ENCODE peak calls at places on chromosome X, in five cellular contexts. One of them, this sample, is unnamed.

GRCh38 chrX:120549483-120550452 is 11.0 kb downstream of the CUL4B start:
- DNase-seq in fibroblast of pulmonary artery: peak; percentile 90
- DNase-seq in pulmonary artery endothelial cell: peak; percentile 64
- DNase-seq in HEK293T: no peak
- DNase-seq in HuH-7.5: no peak
- DNase-seq in this sample: peak; percentile 75

GRCh38 chrX:2701600-2701999 is 10.5 kb downstream of the CD99 start:
- DNase-seq in fibroblast of pulmonary artery: no peak
- DNase-seq in pulmonary artery endothelial cell: no peak
- DNase-seq in HEK293T: no peak
- DNase-seq in HuH-7.5: no peak
- DNase-seq in this sample: no peak

GRCh38 chrX:152993933-152994332 is at the start of gene PNMA5:
- DNase-seq in fibroblast of pulmonary artery: no peak
- DNase-seq in pulmonary artery endothelial cell: no peak
- DNase-seq in HEK293T: no peak
- DNase-seq in HuH-7.5: no peak
- DNase-seq in this sample: no peak

GRCh38 chrX:16772460-16772859 is 13.8 kb upstream of the TXLNG start:
- DNase-seq in fibroblast of pulmonary artery: peak; percentile 1
- DNase-seq in pulmonary artery endothelial cell: no peak
- DNase-seq in HEK293T: no peak
- DNase-seq in HuH-7.5: no peak
- DNase-seq in this sample: no peak

GRCh38 chrX:31420302-31420701 is 348.5 kb upstream of the FTHL17 start:
- DNase-seq in fibroblast of pulmonary artery: no peak
- DNase-seq in pulmonary artery endothelial cell: no peak
- DNase-seq in HEK293T: no peak
- DNase-seq in HuH-7.5: no peak
- DNase-seq in this sample: no peak

GRCh38 chrX:49059209-49060191 is 701 bp downstream of the CCDC120 start:
- DNase-seq in fibroblast of pulmonary artery: no peak
- DNase-seq in pulmonary artery endothelial cell: no peak
- DNase-seq in HEK293T: no peak
- DNase-seq in HuH-7.5: no peak
- DNase-seq in this sample: no peak

GRCh38 chrX:45774961-45775360 is 574.3 kb upstream of the DIPK2B start:
- DNase-seq in fibroblast of pulmonary artery: peak; percentile 83
- DNase-seq in pulmonary artery endothelial cell: peak; percentile 50
- DNase-seq in HEK293T: no peak
- DNase-seq in HuH-7.5: no peak
- DNase-seq in this sample: peak; percentile 63

GRCh38 chrX:2547746-2548145 is 47.0 kb upstream of the DHRSX start:
- DNase-seq in fibroblast of pulmonary artery: no peak
- DNase-seq in pulmonary artery endothelial cell: no peak
- DNase-seq in HEK293T: no peak
- DNase-seq in HuH-7.5: no peak
- DNase-seq in this sample: no peak

GRCh38 chrX:70755850-70756249 is 152.7 kb downstream of the TEX11 start:
- DNase-seq in fibroblast of pulmonary artery: no peak
- DNase-seq in pulmonary artery endothelial cell: no peak
- DNase-seq in HEK293T: no peak
- DNase-seq in HuH-7.5: no peak
- DNase-seq in this sample: no peak

GRCh38 chrX:9635805-9636204 is 129.8 kb downstream of the GPR143 start:
- DNase-seq in fibroblast of pulmonary artery: peak; percentile 15
- DNase-seq in pulmonary artery endothelial cell: no peak
- DNase-seq in HEK293T: no peak
- DNase-seq in HuH-7.5: no peak
- DNase-seq in this sample: no peak

GRCh38 chrX:131675596-131676194 is 131.8 kb downstream of the OR13H1 start:
- DNase-seq in fibroblast of pulmonary artery: peak; percentile 1
- DNase-seq in pulmonary artery endothelial cell: no peak
- DNase-seq in HEK293T: peak; percentile 71
- DNase-seq in HuH-7.5: peak; percentile 18
- DNase-seq in this sample: peak; percentile 17

GRCh38 chrX:100635989-100636320 is 651 bp downstream of the TSPAN6 start:
- DNase-seq in fibroblast of pulmonary artery: no peak
- DNase-seq in pulmonary artery endothelial cell: no peak
- DNase-seq in HEK293T: no peak
- DNase-seq in HuH-7.5: no peak
- DNase-seq in this sample: no peak

GRCh38 chrX:120251471-120252011 is 929 bp downstream of the ZBTB33 start:
- DNase-seq in fibroblast of pulmonary artery: peak; percentile 31
- DNase-seq in pulmonary artery endothelial cell: no peak
- DNase-seq in HEK293T: peak; percentile 31
- DNase-seq in HuH-7.5: no peak
- DNase-seq in this sample: peak; percentile 11

GRCh38 chrX:96776966-96777365 is 92.3 kb downstream of the DIAPH2 start:
- DNase-seq in fibroblast of pulmonary artery: peak; percentile 8
- DNase-seq in pulmonary artery endothelial cell: no peak
- DNase-seq in HEK293T: no peak
- DNase-seq in HuH-7.5: no peak
- DNase-seq in this sample: peak; percentile 9

GRCh38 chrX:31212856-31213748 is 141.3 kb upstream of the FTHL17 start:
- DNase-seq in fibroblast of pulmonary artery: no peak
- DNase-seq in pulmonary artery endothelial cell: no peak
- DNase-seq in HEK293T: no peak
- DNase-seq in HuH-7.5: no peak
- DNase-seq in this sample: no peak

GRCh38 chrX:37993857-37994619 is 12.3 kb upstream of the SYTL5 start:
- DNase-seq in fibroblast of pulmonary artery: no peak
- DNase-seq in pulmonary artery endothelial cell: no peak
- DNase-seq in HEK293T: no peak
- DNase-seq in HuH-7.5: no peak
- DNase-seq in this sample: no peak

GRCh38 chrX:139924696-139925094 is 8.2 kb downstream of the ATP11C start:
- DNase-seq in fibroblast of pulmonary artery: no peak
- DNase-seq in pulmonary artery endothelial cell: peak; percentile 47
- DNase-seq in HEK293T: no peak
- DNase-seq in HuH-7.5: no peak
- DNase-seq in this sample: no peak

GRCh38 chrX:50430917-50431316 is 39.7 kb downstream of the DGKK start:
- DNase-seq in fibroblast of pulmonary artery: no peak
- DNase-seq in pulmonary artery endothelial cell: no peak
- DNase-seq in HEK293T: no peak
- DNase-seq in HuH-7.5: no peak
- DNase-seq in this sample: no peak

GRCh38 chrX:133633162-133633561 is 217.9 kb upstream of the GPC4 start:
- DNase-seq in fibroblast of pulmonary artery: no peak
- DNase-seq in pulmonary artery endothelial cell: no peak
- DNase-seq in HEK293T: no peak
- DNase-seq in HuH-7.5: no peak
- DNase-seq in this sample: no peak

GRCh38 chrX:154068560-154068959 is 29.0 kb downstream of the MECP2 start:
- DNase-seq in fibroblast of pulmonary artery: no peak
- DNase-seq in pulmonary artery endothelial cell: no peak
- DNase-seq in HEK293T: no peak
- DNase-seq in HuH-7.5: no peak
- DNase-seq in this sample: no peak

GRCh38 chrX:7263961-7264360 is 116.0 kb upstream of the PUDP start:
- DNase-seq in fibroblast of pulmonary artery: no peak
- DNase-seq in pulmonary artery endothelial cell: no peak
- DNase-seq in HEK293T: no peak
- DNase-seq in HuH-7.5: no peak
- DNase-seq in this sample: peak; percentile 45

GRCh38 chrX:46770817-46771163 is 11.9 kb upstream of the SLC9A7 start:
- DNase-seq in fibroblast of pulmonary artery: peak; percentile 80
- DNase-seq in pulmonary artery endothelial cell: no peak
- DNase-seq in HEK293T: no peak
- DNase-seq in HuH-7.5: no peak
- DNase-seq in this sample: peak; percentile 72